ENCODE peak calls at places on chromosomes 6 and 20, in four cellular contexts. E is WTC11, J is K562, W is H1. S is an unnamed sample.

GRCh38 chr6:7252390-7252789 is 60.6 kb downstream of the SSR1 start:
- DNase-seq in E (no peak), J (no peak), W (no peak), S (no peak)

GRCh38 chr20:44448753-44449546 is 26.7 kb upstream of the TTPAL start:
- DNase-seq in E (peak; percentile 79), J (peak; percentile 66), W (peak; percentile 29), S (peak; percentile 30)

GRCh38 chr6:35388023-35388422 is 45.7 kb downstream of the PPARD start:
- DNase-seq in E (no peak), J (no peak), W (no peak), S (no peak)

GRCh38 chr6:90753820-90754604 is 167.1 kb upstream of the MAP3K7 start:
- DNase-seq in E (no peak), J (no peak), W (no peak), S (no peak)

GRCh38 chr6:67683960-67684359 is 951.1 kb upstream of the ADGRB3 start:
- DNase-seq in E (no peak), J (no peak), W (no peak), S (no peak)

GRCh38 chr6:22147983-22148797 is 148.6 kb downstream of the PRL start:
- DNase-seq in E (no peak), J (no peak), W (no peak), S (peak; percentile 27)

GRCh38 chr20:3315110-3315509 is 76.1 kb upstream of the SLC4A11 start:
- DNase-seq in E (no peak), J (no peak), W (no peak), S (no peak)

GRCh38 chr6:154715449-154715848 is 17.8 kb upstream of the SCAF8 start:
- DNase-seq in E (no peak), J (no peak), W (no peak), S (no peak)

GRCh38 chr20:22385602-22386299 is 198.6 kb downstream of the FOXA2 start:
- DNase-seq in E (no peak), J (peak; percentile 13), W (no peak), S (no peak)

GRCh38 chr20:62059926-62060630 is 5.6 kb downstream of the TAF4 start:
- DNase-seq in E (no peak), J (no peak), W (no peak), S (no peak)

GRCh38 chr20:40689100-40689942 is at the start of gene MAFB:
- DNase-seq in E (peak; percentile 82), J (peak; percentile 54), W (peak; percentile 65), S (peak; percentile 98)

GRCh38 chr6:106614592-106615301 is 14.6 kb downstream of the RTN4IP1 start:
- DNase-seq in E (no peak), J (no peak), W (peak; percentile 69), S (no peak)

GRCh38 chr6:111843347-111844147 is 29.7 kb downstream of the FYN start:
- DNase-seq in E (no peak), J (peak; percentile 79), W (no peak), S (no peak)

GRCh38 chr20:36666181-36666740 is 20.3 kb upstream of the SLA2 start:
- DNase-seq in E (no peak), J (no peak), W (no peak), S (no peak)

GRCh38 chr6:128204621-128205020 is 303.8 kb upstream of the THEMIS start:
- DNase-seq in E (no peak), J (no peak), W (no peak), S (no peak)

GRCh38 chr6:28643017-28643740 is 117.5 kb downstream of the GPX5 start:
- DNase-seq in E (peak; percentile 78), J (peak; percentile 36), W (peak; percentile 70), S (peak; percentile 38)

GRCh38 chr6:13488015-13488895 is 855 bp upstream of the GFOD1 start:
- DNase-seq in E (peak; percentile 63), J (no peak), W (no peak), S (peak; percentile 52)

GRCh38 chr6:11609324-11610071 is 71.9 kb downstream of the TMEM170B start:
- DNase-seq in E (no peak), J (no peak), W (peak; percentile 29), S (no peak)

GRCh38 chr6:143575440-143575839 is 63.9 kb upstream of the FUCA2 start:
- DNase-seq in E (peak; percentile 32), J (peak; percentile 83), W (no peak), S (peak; percentile 79)

GRCh38 chr6:107542170-107542569 is 52.3 kb downstream of the SOBP start:
- DNase-seq in E (no peak), J (no peak), W (no peak), S (no peak)

GRCh38 chr6:30690403-30691207 is at the start of gene NRM:
- DNase-seq in E (peak; percentile 80), J (peak; percentile 93), W (no peak), S (peak; percentile 94)

DNA sequence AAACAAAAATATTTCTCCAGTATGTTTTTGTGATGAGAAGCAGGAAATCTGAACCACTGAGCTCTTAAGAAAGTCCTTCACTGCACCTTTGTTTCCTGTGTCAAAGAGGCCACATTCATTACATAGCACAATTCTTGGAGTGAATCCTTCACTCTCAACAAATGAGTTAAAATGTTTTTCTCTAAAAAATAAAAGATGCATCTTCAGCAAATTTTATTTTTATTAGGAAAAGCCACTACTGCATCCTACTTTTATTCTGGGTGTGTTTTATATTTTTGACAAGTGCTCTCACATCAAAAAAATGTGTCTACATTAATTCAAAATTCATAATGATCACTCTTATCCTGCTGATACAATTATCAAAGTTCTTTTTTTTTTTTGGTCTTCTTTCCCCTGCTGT is 76.3 kb downstream of the PLCB4 start:
- DNase-seq in E (no peak), J (no peak), W (no peak), S (no peak)
- TF ChIP-seq TEAD4 in E (no peak), J (no peak), W (no peak), S (no peak)

GRCh38 chr20:58926802-58927489 is 54.1 kb upstream of the NELFCD start:
- DNase-seq in E (no peak), J (no peak), W (no peak), S (no peak)
- TF ChIP-seq TEAD4 in E (no peak), J (no peak), W (no peak), S (no peak)

GRCh38 chr6:168127384-168127868 is 48.4 kb upstream of the FRMD1 start:
- DNase-seq in E (no peak), J (no peak), W (no peak), S (no peak)
- TF ChIP-seq TEAD4 in E (no peak), J (no peak), W (no peak), S (no peak)

GRCh38 chr6:138240476-138241245 is 22.4 kb upstream of the PBOV1 start:
- DNase-seq in E (no peak), J (no peak), W (no peak), S (no peak)
- TF ChIP-seq TEAD4 in E (no peak), J (no peak), W (no peak), S (no peak)

GRCh38 chr6:16684195-16684689 is 77.0 kb downstream of the ATXN1 start:
- DNase-seq in E (no peak), J (no peak), W (no peak), S (no peak)

GRCh38 chr6:16681260-16681873 is 79.9 kb downstream of the ATXN1 start:
- DNase-seq in E (no peak), J (no peak), W (no peak), S (no peak)

GRCh38 chr6:16687045-16687444 is 74.2 kb downstream of the ATXN1 start:
- DNase-seq in E (no peak), J (no peak), W (no peak), S (no peak)

GRCh38 chr6:16683524-16684194 is 77.6 kb downstream of the ATXN1 start:
- DNase-seq in E (no peak), J (no peak), W (no peak), S (no peak)

DNA sequence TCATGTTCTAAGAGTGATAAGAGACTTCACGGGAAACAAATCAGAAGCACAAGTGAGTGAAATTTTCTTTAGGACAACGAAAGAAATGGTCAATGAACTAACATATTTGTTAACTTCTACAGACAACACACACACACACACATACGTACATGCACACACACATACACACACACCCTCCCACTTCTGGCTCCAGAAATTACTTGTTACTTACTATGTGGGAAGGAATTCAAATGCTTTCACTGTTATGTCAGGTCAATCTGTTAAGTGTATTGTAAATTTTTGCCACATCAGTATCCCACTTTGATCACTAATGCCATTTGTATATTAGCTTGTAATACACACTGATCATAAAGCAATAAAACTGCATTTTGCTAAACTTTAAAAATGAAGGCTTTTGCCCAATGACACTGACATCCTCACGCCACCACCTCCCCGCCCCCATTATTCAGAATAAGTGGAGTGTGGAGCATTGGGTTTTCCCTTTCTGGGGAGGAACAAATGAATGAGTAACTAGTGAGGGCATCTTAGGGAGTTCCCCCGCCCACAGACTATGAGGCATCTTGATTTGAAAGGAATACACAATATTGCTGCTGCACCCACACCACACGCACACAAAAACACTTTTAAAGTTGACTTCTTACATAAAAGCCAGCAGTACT is 76.2 kb downstream of the ATXN1 start:
- DNase-seq in E (no peak), J (no peak), W (no peak), S (no peak)
- TF ChIP-seq TEAD4 in E (no peak), J (no peak), W (no peak), S (no peak)

S was measured in SK-N-SH.